ENCODE peak calls at places on chromosome 7, in five cellular contexts. One of them, this sample, is unnamed. For H3K4me1, the result is how much of the 10 kb centered on the place peaks cover.

GRCh38 chr7:150803161-150803860 is 2.7 kb downstream of the TMEM176A start:
- DNase-seq in mammary epithelial cell: no peak
- DNase-seq in colonic mucosa: peak
- DNase-seq in neural progenitor cell: no peak
- DNase-seq in prostate gland: no peak
- DNase-seq in this sample: no peak

GRCh38 chr7:361680-362415 is 71.9 kb downstream of the FOXL3 start:
- DNase-seq in mammary epithelial cell: no peak
- DNase-seq in colonic mucosa: no peak
- DNase-seq in neural progenitor cell: no peak
- DNase-seq in prostate gland: no peak
- DNase-seq in this sample: no peak

GRCh38 chr7:104453190-104453589 is 124.8 kb downstream of the LHFPL3 start:
- DNase-seq in mammary epithelial cell: no peak
- DNase-seq in colonic mucosa: no peak
- DNase-seq in neural progenitor cell: no peak
- DNase-seq in prostate gland: no peak
- DNase-seq in this sample: no peak

GRCh38 chr7:125061776-125062397 is 132.3 kb upstream of the POT1 start:
- DNase-seq in mammary epithelial cell: peak
- DNase-seq in colonic mucosa: no peak
- DNase-seq in neural progenitor cell: peak
- DNase-seq in prostate gland: no peak
- DNase-seq in this sample: no peak

GRCh38 chr7:135774284-135774683 is 25.7 kb upstream of the FAM180A start:
- DNase-seq in mammary epithelial cell: peak
- DNase-seq in colonic mucosa: peak
- DNase-seq in neural progenitor cell: no peak
- DNase-seq in prostate gland: peak
- DNase-seq in this sample: no peak

GRCh38 chr7:128131115-128131514 is 99.9 kb upstream of the LRRC4 start:
- DNase-seq in mammary epithelial cell: no peak
- DNase-seq in colonic mucosa: no peak
- DNase-seq in neural progenitor cell: no peak
- DNase-seq in prostate gland: no peak
- DNase-seq in this sample: no peak

GRCh38 chr7:107103369-107103768 is 58.9 kb downstream of the PRKAR2B start:
- DNase-seq in mammary epithelial cell: peak
- DNase-seq in colonic mucosa: no peak
- DNase-seq in neural progenitor cell: no peak
- DNase-seq in prostate gland: no peak
- DNase-seq in this sample: peak

GRCh38 chr7:3552499-3552898 is 251.4 kb downstream of the SDK1 start:
- DNase-seq in mammary epithelial cell: peak
- DNase-seq in colonic mucosa: no peak
- DNase-seq in neural progenitor cell: no peak
- DNase-seq in prostate gland: no peak
- DNase-seq in this sample: no peak

GRCh38 chr7:113026941-113027340 is 59.7 kb downstream of the GPR85 start:
- DNase-seq in mammary epithelial cell: no peak
- DNase-seq in colonic mucosa: no peak
- DNase-seq in neural progenitor cell: peak
- DNase-seq in prostate gland: no peak
- DNase-seq in this sample: no peak

GRCh38 chr7:92691578-92691977 is 101.4 kb upstream of the FAM133B start:
- DNase-seq in mammary epithelial cell: peak
- DNase-seq in colonic mucosa: peak
- DNase-seq in neural progenitor cell: peak
- DNase-seq in prostate gland: peak
- DNase-seq in this sample: peak

GRCh38 chr7:17532861-17533404 is 234.5 kb downstream of the AHR start:
- DNase-seq in mammary epithelial cell: peak
- DNase-seq in colonic mucosa: no peak
- DNase-seq in neural progenitor cell: no peak
- DNase-seq in prostate gland: peak
- DNase-seq in this sample: no peak

GRCh38 chr7:142645777-142646176 is 103.5 kb upstream of the PRSS1 start:
- DNase-seq in mammary epithelial cell: no peak
- DNase-seq in colonic mucosa: no peak
- DNase-seq in neural progenitor cell: peak
- DNase-seq in prostate gland: no peak
- DNase-seq in this sample: no peak

GRCh38 chr7:105198223-105198622 is 184.2 kb downstream of the KMT2E start:
- DNase-seq in mammary epithelial cell: no peak
- DNase-seq in colonic mucosa: no peak
- DNase-seq in neural progenitor cell: peak
- DNase-seq in prostate gland: no peak
- DNase-seq in this sample: no peak

GRCh38 chr7:116802144-116802747 is 60.1 kb upstream of the CAPZA2 start:
- DNase-seq in mammary epithelial cell: no peak
- DNase-seq in colonic mucosa: no peak
- DNase-seq in neural progenitor cell: peak
- DNase-seq in prostate gland: peak
- DNase-seq in this sample: no peak

GRCh38 chr7:22485189-22485588 is 14.8 kb downstream of the STEAP1B start:
- DNase-seq in mammary epithelial cell: peak
- DNase-seq in colonic mucosa: no peak
- DNase-seq in neural progenitor cell: no peak
- DNase-seq in prostate gland: no peak
- DNase-seq in this sample: no peak

GRCh38 chr7:22482476-22482875 is 17.5 kb downstream of the STEAP1B start:
- DNase-seq in mammary epithelial cell: no peak
- DNase-seq in colonic mucosa: no peak
- DNase-seq in neural progenitor cell: no peak
- DNase-seq in prostate gland: no peak
- DNase-seq in this sample: no peak

GRCh38 chr7:22477876-22478450 is 22.0 kb downstream of the STEAP1B start:
- DNase-seq in mammary epithelial cell: peak
- DNase-seq in colonic mucosa: no peak
- DNase-seq in neural progenitor cell: peak
- DNase-seq in prostate gland: no peak
- DNase-seq in this sample: no peak

GRCh38 chr7:22480523-22481075 is 19.4 kb downstream of the STEAP1B start:
- DNase-seq in mammary epithelial cell: peak
- DNase-seq in colonic mucosa: no peak
- DNase-seq in neural progenitor cell: no peak
- DNase-seq in prostate gland: no peak
- DNase-seq in this sample: no peak

GRCh38 chr7:22481726-22482125 is 18.3 kb downstream of the STEAP1B start:
- DNase-seq in mammary epithelial cell: no peak
- DNase-seq in colonic mucosa: no peak
- DNase-seq in neural progenitor cell: no peak
- DNase-seq in prostate gland: no peak
- DNase-seq in this sample: peak
- H3K4me1 ChIP-seq in mammary epithelial cell: under half
- H3K4me1 ChIP-seq in colonic mucosa: under half
- H3K4me1 ChIP-seq in neural progenitor cell: under half
- H3K4me1 ChIP-seq in prostate gland: under half
- H3K4me1 ChIP-seq in this sample: under half

GRCh38 chr7:5139998-5140397 is 50.0 kb upstream of the WIPI2 start:
- DNase-seq in mammary epithelial cell: no peak
- DNase-seq in colonic mucosa: peak
- DNase-seq in neural progenitor cell: peak
- DNase-seq in prostate gland: no peak
- DNase-seq in this sample: peak
- TF ChIP-seq CTCF in mammary epithelial cell: peak
- TF ChIP-seq CTCF in colonic mucosa: peak
- TF ChIP-seq CTCF in neural progenitor cell: peak
- TF ChIP-seq CTCF in prostate gland: no peak
- TF ChIP-seq CTCF in this sample: peak

GRCh38 chr7:27737178-27737577 is 2.8 kb upstream of the TAX1BP1 start:
- DNase-seq in mammary epithelial cell: no peak
- DNase-seq in colonic mucosa: no peak
- DNase-seq in neural progenitor cell: no peak
- DNase-seq in prostate gland: no peak
- DNase-seq in this sample: no peak

GRCh38 chr7:27740449-27741086 is 606 bp downstream of the TAX1BP1 start:
- DNase-seq in mammary epithelial cell: peak
- DNase-seq in colonic mucosa: peak
- DNase-seq in neural progenitor cell: peak
- DNase-seq in prostate gland: peak
- DNase-seq in this sample: peak

GRCh38 chr7:27739914-27740448 is at the start of gene TAX1BP1:
- DNase-seq in mammary epithelial cell: peak
- DNase-seq in colonic mucosa: peak
- DNase-seq in neural progenitor cell: peak
- DNase-seq in prostate gland: peak
- DNase-seq in this sample: peak

GRCh38 chr7:27737591-27737990 is 2.4 kb upstream of the TAX1BP1 start:
- DNase-seq in mammary epithelial cell: no peak
- DNase-seq in colonic mucosa: no peak
- DNase-seq in neural progenitor cell: no peak
- DNase-seq in prostate gland: no peak
- DNase-seq in this sample: no peak

GRCh38 chr7:27739301-27739913 is 555 bp upstream of the TAX1BP1 start:
- DNase-seq in mammary epithelial cell: no peak
- DNase-seq in colonic mucosa: peak
- DNase-seq in neural progenitor cell: no peak
- DNase-seq in prostate gland: no peak
- DNase-seq in this sample: peak
- H3K4me1 ChIP-seq in mammary epithelial cell: under half
- H3K4me1 ChIP-seq in colonic mucosa: under half
- H3K4me1 ChIP-seq in neural progenitor cell: under half
- H3K4me1 ChIP-seq in prostate gland: under half
- H3K4me1 ChIP-seq in this sample: under half

GRCh38 chr7:21253740-21254687 is 173.9 kb upstream of the SP4 start:
- DNase-seq in mammary epithelial cell: peak
- DNase-seq in colonic mucosa: peak
- DNase-seq in neural progenitor cell: peak
- DNase-seq in prostate gland: peak
- DNase-seq in this sample: peak
- TF ChIP-seq CTCF in mammary epithelial cell: peak
- TF ChIP-seq CTCF in colonic mucosa: peak
- TF ChIP-seq CTCF in neural progenitor cell: peak
- TF ChIP-seq CTCF in prostate gland: no peak
- TF ChIP-seq CTCF in this sample: peak

GRCh38 chr7:140212100-140212881 is 35.5 kb upstream of the KDM7A start:
- DNase-seq in mammary epithelial cell: peak
- DNase-seq in colonic mucosa: peak
- DNase-seq in neural progenitor cell: no peak
- DNase-seq in prostate gland: no peak
- DNase-seq in this sample: no peak
- H3K4me1 ChIP-seq in mammary epithelial cell: under half
- H3K4me1 ChIP-seq in colonic mucosa: under half
- H3K4me1 ChIP-seq in neural progenitor cell: under half
- H3K4me1 ChIP-seq in prostate gland: under half
- H3K4me1 ChIP-seq in this sample: under half

GRCh38 chr7:140446467-140446866 is 32.8 kb downstream of the MKRN1 start:
- DNase-seq in mammary epithelial cell: no peak
- DNase-seq in colonic mucosa: no peak
- DNase-seq in neural progenitor cell: no peak
- DNase-seq in prostate gland: no peak
- DNase-seq in this sample: no peak
- TF ChIP-seq CTCF in mammary epithelial cell: no peak
- TF ChIP-seq CTCF in colonic mucosa: no peak
- TF ChIP-seq CTCF in neural progenitor cell: no peak
- TF ChIP-seq CTCF in prostate gland: no peak
- TF ChIP-seq CTCF in this sample: peak